ENCODE peak calls at places on chromosomes 6 and 20, in five cellular contexts. R is heart right ventricle; Z is OCI-LY7; S is dermis blood vessel endothelial cell; O is stimulated activated CD4-positive, alpha-beta T cell treated with anti-CD3 and anti-CD28 coated beads, Interleukin-4, amount 100 ng/mL, for 1 hour. J is an unnamed sample.

GRCh38 chr6:85792278-85792677 is 149.6 kb upstream of the SYNCRIP start:
- DNase-seq in R (no peak), Z (no peak), S (no peak), O (no peak), J (no peak)

GRCh38 chr6:142871910-142872331 is 73.1 kb downstream of the HIVEP2 start:
- DNase-seq in R (no peak), Z (no peak), S (peak; percentile 88), O (no peak), J (peak; percentile 76)

GRCh38 chr6:152099816-152100618 is 292.5 kb downstream of the ESR1 start:
- DNase-seq in R (peak; percentile 41), Z (no peak), S (peak; percentile 60), O (no peak), J (no peak)

GRCh38 chr6:163263196-163263595 is 151.3 kb upstream of the QKI start:
- DNase-seq in R (peak; percentile 48), Z (no peak), S (no peak), O (no peak), J (no peak)

GRCh38 chr20:17710379-17711305 is 10.9 kb downstream of the BANF2 start:
- DNase-seq in R (no peak), Z (no peak), S (no peak), O (no peak), J (no peak)

GRCh38 chr20:50092436-50092835 is 20.5 kb downstream of the UBE2V1 start:
- DNase-seq in R (no peak), Z (no peak), S (no peak), O (no peak), J (no peak)

GRCh38 chr20:46028772-46029371 is at the start of gene SLC12A5:
- DNase-seq in R (no peak), Z (no peak), S (no peak), O (no peak), J (no peak)

GRCh38 chr6:116666869-116667268 is 1.7 kb downstream of the ZUP1 start:
- DNase-seq in R (no peak), Z (no peak), S (no peak), O (no peak), J (no peak)

GRCh38 chr6:94254689-94255088 is 835.3 kb upstream of the EPHA7 start:
- DNase-seq in R (no peak), Z (no peak), S (no peak), O (no peak), J (no peak)

GRCh38 chr6:133274813-133275212 is 33.7 kb downstream of the EYA4 start:
- DNase-seq in R (no peak), Z (no peak), S (no peak), O (no peak), J (no peak)

GRCh38 chr6:85460951-85461805 is 11.3 kb downstream of the NT5E start:
- DNase-seq in R (no peak), Z (peak; percentile 68), S (peak; percentile 73), O (no peak), J (peak; percentile 63)

GRCh38 chr6:118283759-118284158 is 264.3 kb upstream of the PLN start:
- DNase-seq in R (no peak), Z (peak; percentile 52), S (peak; percentile 79), O (peak; percentile 23), J (no peak)

GRCh38 chr6:31585531-31585930 is 546 bp upstream of the LST1 start:
- DNase-seq in R (no peak), Z (peak; percentile 79), S (peak; percentile 33), O (no peak), J (no peak)

GRCh38 chr6:75458895-75459294 is 34.7 kb downstream of the FILIP1 start:
- DNase-seq in R (no peak), Z (no peak), S (no peak), O (no peak), J (no peak)

GRCh38 chr20:33119725-33120720 is 40.6 kb downstream of the BPIFB4 start:
- DNase-seq in R (no peak), Z (no peak), S (no peak), O (no peak), J (no peak)

GRCh38 chr6:123001540-123001939 is 5.5 kb downstream of the CLVS2 start:
- DNase-seq in R (no peak), Z (no peak), S (no peak), O (no peak), J (no peak)

GRCh38 chr6:111423960-111424846 is 58.8 kb downstream of the REV3L start:
- DNase-seq in R (no peak), Z (no peak), S (peak; percentile 50), O (no peak), J (no peak)

GRCh38 chr6:24534329-24534728 is 39.6 kb downstream of the ALDH5A1 start:
- DNase-seq in R (no peak), Z (no peak), S (no peak), O (no peak), J (no peak)

GRCh38 chr20:57106030-57106682 is 160.3 kb downstream of the BMP7 start:
- DNase-seq in R (no peak), Z (peak; percentile 24), S (no peak), O (no peak), J (no peak)

GRCh38 chr6:92047152-92047551 is 1372.2 kb downstream of the EPHA7 start:
- DNase-seq in R (no peak), Z (no peak), S (no peak), O (no peak), J (no peak)

GRCh38 chr20:44215125-44215524 is 4.6 kb upstream of the OSER1 start:
- DNase-seq in R (peak; percentile 64), Z (peak; percentile 72), S (peak; percentile 78), O (peak; percentile 74), J (peak; percentile 67)

GRCh38 chr6:153048631-153049030 is 46.1 kb upstream of the MTRF1L start:
- DNase-seq in R (no peak), Z (no peak), S (no peak), O (no peak), J (no peak)

GRCh38 chr20:58982406-58983114 is 1.5 kb downstream of the NELFCD start:
- DNase-seq in R (no peak), Z (no peak), S (no peak), O (no peak), J (peak; percentile 15)

GRCh38 chr6:146968041-146968760 is 236.0 kb upstream of the STXBP5 start:
- DNase-seq in R (no peak), Z (no peak), S (peak; percentile 80), O (no peak), J (no peak)

GRCh38 chr20:58675641-58676040 is 17.0 kb upstream of the NPEPL1 start:
- DNase-seq in R (no peak), Z (no peak), S (no peak), O (no peak), J (no peak)